ENCODE peak calls at places on chromosomes 6 and 20, in ten cellular contexts. N, A, P, J, M, O, X, T, V and Y are unnamed samples.

GRCh38 chr6:33116417-33116816 is 40.6 kb downstream of the HLA-DPB1 start:
- DNase-seq in X (no peak), A (peak), N (peak), O (peak), T (no peak), M (no peak), J (no peak), V (no peak), P (no peak), Y (no peak)

GRCh38 chr6:113564401-113565161 is 292.6 kb upstream of the MARCKS start:
- DNase-seq in V (no peak), P (no peak), X (peak), M (no peak), A (peak), J (peak), O (peak), N (peak), T (peak), Y (peak)

GRCh38 chr6:150573041-150573681 is 26.5 kb upstream of the PLEKHG1 start:
- DNase-seq in P (no peak), V (peak), X (peak), M (no peak), O (peak), T (no peak), N (peak), J (no peak), A (no peak), Y (no peak)

GRCh38 chr6:90105766-90106165 is 190.9 kb downstream of the BACH2 start:
- DNase-seq in O (no peak), X (no peak), P (no peak), M (no peak), A (no peak), N (no peak), V (no peak), T (no peak), J (no peak), Y (no peak)

GRCh38 chr6:158835616-158836221 is 16.6 kb upstream of the EZR start:
- DNase-seq in P (no peak), V (peak), N (peak), T (peak), O (no peak), A (no peak), J (no peak), X (peak), M (no peak), Y (no peak)

GRCh38 chr6:102387351-102388033 is 994.0 kb downstream of the GRIK2 start:
- DNase-seq in T (no peak), P (no peak), V (no peak), A (no peak), J (no peak), X (no peak), N (no peak), M (peak), O (no peak), Y (no peak)

GRCh38 chr6:75210885-75211739 is 5.3 kb upstream of the COL12A1 start:
- DNase-seq in M (peak), P (peak), O (peak), A (peak), J (peak), T (peak), X (peak), V (peak), N (peak), Y (peak)

GRCh38 chr6:129609635-129610034 is 100.3 kb downstream of the ARHGAP18 start:
- DNase-seq in J (no peak), M (no peak), O (no peak), V (no peak), P (no peak), A (no peak), N (no peak), T (no peak), X (no peak), Y (no peak)

GRCh38 chr6:15901141-15902115 is 227.5 kb upstream of the MYLIP start:
- DNase-seq in X (peak), P (peak), M (no peak), A (no peak), J (no peak), V (peak), O (no peak), N (no peak), T (no peak), Y (no peak)

GRCh38 chr6:1123406-1123805 is 188.5 kb upstream of the FOXQ1 start:
- DNase-seq in N (no peak), J (no peak), X (no peak), P (no peak), O (no peak), M (no peak), A (no peak), V (no peak), T (no peak), Y (no peak)

GRCh38 chr6:57313711-57314471 is 3.5 kb upstream of the PRIM2 start:
- DNase-seq in A (peak), P (no peak), N (no peak), J (peak), O (no peak), T (no peak), M (peak), X (peak), V (no peak), Y (peak)

GRCh38 chr6:81075974-81076373 is 676.5 kb downstream of the TENT5A start:
- DNase-seq in O (peak), P (no peak), N (peak), X (peak), J (peak), M (no peak), V (no peak), A (peak), T (peak), Y (no peak)

GRCh38 chr6:94341173-94341572 is 921.8 kb upstream of the EPHA7 start:
- DNase-seq in O (peak), P (no peak), T (no peak), X (no peak), V (no peak), N (peak), M (no peak), A (no peak), J (no peak), Y (no peak)

GRCh38 chr6:72784071-72784470 is 162.2 kb downstream of the KCNQ5 start:
- DNase-seq in A (peak), J (peak), N (no peak), O (no peak), V (no peak), P (no peak), T (no peak), M (peak), X (no peak), Y (no peak)

GRCh38 chr6:90005048-90005827 is 111.0 kb downstream of the GJA10 start:
- DNase-seq in P (no peak), X (no peak), N (peak), J (no peak), O (no peak), T (no peak), V (no peak), M (no peak), A (no peak), Y (no peak)

GRCh38 chr20:63961664-63962425 is 5.6 kb upstream of the UCKL1 start:
- DNase-seq in X (no peak), J (no peak), A (no peak), P (no peak), O (no peak), T (no peak), N (no peak), V (no peak), M (no peak), Y (no peak)

GRCh38 chr6:46648869-46649488 is 3.6 kb downstream of the CYP39A1 start:
- DNase-seq in N (no peak), V (no peak), T (peak), A (peak), P (no peak), O (no peak), M (peak), X (peak), J (no peak), Y (no peak)

GRCh38 chr6:132798820-132799538 is 542 bp upstream of the SLC18B1 start:
- DNase-seq in T (peak), V (peak), M (peak), N (peak), X (peak), O (peak), J (no peak), P (peak), A (peak), Y (no peak)
- H3K4me3 ChIP-seq in T (peak), V (no peak), M (peak), N (peak), X (peak), O (peak), J (peak), P (peak), A (peak), Y (peak)

DNA sequence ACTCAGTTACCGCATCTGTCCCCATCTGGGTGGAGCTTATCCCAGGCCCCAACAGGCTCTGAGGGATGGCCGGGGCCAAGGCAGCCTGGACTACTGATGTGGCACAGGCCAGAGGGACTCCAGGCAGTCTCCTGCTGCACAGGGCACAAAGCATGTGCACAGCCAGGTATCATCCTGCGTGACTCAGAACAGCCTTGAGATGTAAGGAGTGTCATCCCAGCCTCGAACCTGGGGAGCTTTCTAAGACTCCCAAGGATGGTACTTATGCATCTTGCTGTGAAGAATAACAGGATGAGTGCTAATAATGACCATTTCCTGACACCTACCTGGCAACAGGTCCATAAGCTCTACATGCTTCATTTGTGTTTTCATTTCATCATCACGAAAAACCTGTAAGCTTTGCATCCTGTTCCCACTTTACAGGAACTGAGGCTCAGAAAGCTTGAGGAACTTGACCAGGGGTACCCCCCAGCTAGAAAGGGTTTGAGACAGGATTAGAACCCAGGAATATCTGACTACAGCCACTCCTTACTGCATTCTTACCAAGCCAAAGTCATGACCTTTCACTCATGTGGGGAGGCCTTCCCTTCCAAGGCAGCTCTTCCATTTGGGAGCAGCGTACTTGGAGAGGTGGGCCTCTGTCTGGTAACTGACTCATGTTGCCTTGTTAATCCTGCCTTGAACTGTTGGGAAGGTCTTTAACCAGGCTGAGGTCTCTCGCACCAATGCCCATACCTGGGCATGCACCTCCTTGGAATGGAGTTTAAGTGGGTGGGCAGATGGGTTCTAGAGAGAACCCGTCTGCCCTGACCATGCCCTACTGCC is 1.9 kb downstream of the TRIB3 start:
- DNase-seq in M (peak), T (no peak), A (no peak), J (no peak), X (no peak), P (no peak), V (no peak), N (no peak), O (no peak), Y (no peak)
- TF ChIP-seq EZH2 in M (no peak), T (no peak), A (no peak), J (no peak), X (no peak), P (no peak), V (no peak), N (no peak), O (no peak), Y (no peak)

DNA sequence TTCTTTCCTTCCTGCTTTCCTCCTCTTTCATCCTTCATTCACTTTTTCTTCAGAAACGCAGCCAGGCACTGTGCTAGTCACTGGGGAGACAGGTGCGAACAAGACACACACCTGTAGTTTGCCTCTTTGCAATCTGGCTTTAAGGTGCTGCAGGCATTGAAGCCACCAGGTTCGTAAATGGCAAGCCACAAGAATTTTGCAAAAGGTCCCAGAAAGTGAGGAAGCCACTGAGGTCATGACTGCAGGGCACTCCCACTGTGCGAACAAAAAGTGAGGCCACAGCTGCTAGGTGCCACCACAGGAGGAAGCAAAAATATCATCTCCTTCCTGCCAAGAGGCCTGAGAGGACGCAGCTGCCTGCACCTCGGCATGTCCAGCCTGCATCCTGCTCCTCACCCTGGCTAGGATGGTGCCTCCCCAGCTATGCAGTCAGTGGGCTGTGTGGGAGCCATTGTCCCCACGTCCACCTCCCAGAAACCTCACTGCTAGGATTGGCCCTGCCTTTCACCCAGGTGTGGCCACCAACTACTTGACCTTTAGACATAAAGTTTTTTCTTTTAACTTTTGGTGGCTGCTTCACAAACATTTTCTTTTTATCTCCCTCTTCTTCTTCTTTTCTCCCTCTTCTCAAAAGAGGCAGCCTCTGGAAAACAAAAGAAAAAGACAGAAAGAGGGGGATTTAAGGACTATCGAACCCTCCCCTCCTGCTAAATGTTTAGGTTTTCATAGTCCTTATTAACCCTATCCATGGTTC is 230.8 kb downstream of the BCAS1 start:
- DNase-seq in T (no peak), O (no peak), J (no peak), N (no peak), M (no peak), P (peak), V (no peak), A (no peak), X (no peak), Y (no peak)
- H3K4me3 ChIP-seq in T (no peak), O (no peak), J (no peak), N (no peak), M (no peak), P (no peak), V (no peak), A (no peak), X (no peak), Y (no peak)

GRCh38 chr6:44561062-44561591 is 173.6 kb downstream of the CDC5L start:
- DNase-seq in P (no peak), O (peak), X (no peak), J (no peak), N (no peak), T (no peak), M (no peak), V (no peak), A (no peak), Y (no peak)
- TF ChIP-seq EZH2 in P (no peak), O (no peak), X (no peak), J (peak), N (no peak), T (no peak), M (no peak), V (no peak), A (no peak), Y (no peak)

GRCh38 chr20:46307139-46307998 is 929 bp downstream of the CDH22 start:
- DNase-seq in O (peak), J (peak), A (peak), M (peak), P (peak), N (peak), X (peak), V (peak), T (peak), Y (no peak)
- H3K4me3 ChIP-seq in O (peak), J (no peak), A (peak), M (no peak), P (peak), N (peak), X (peak), V (peak), T (peak), Y (no peak)